ENCODE peak calls at places on chromosomes 11 and 22, in nine cellular contexts. E is body of pancreas; V is NCI-H460; L is A549; M is activated naive CD4-positive, alpha-beta T cell; R is SJSA1; J is AG09309; U is NCI-H1092 treated with DMSO at 0.1 percent for 48 hours; K is Right ventricle myocardium inferior. W is an unnamed sample.

GRCh38 chr11:7574491-7575129 is 60.8 kb downstream of the PPFIBP2 start:
- DNase-seq in E (no peak), V (no peak), L (no peak), M (no peak), R (no peak), J (no peak), U (no peak), K (no peak), W (no peak)

GRCh38 chr11:128400382-128401203 is 186.8 kb downstream of the ETS1 start:
- DNase-seq in E (no peak), V (no peak), L (no peak), M (no peak), R (peak), J (peak), U (no peak), K (no peak), W (no peak)

GRCh38 chr11:9330387-9331384 is 16.3 kb upstream of the TMEM41B start:
- DNase-seq in E (no peak), V (no peak), L (no peak), M (no peak), R (no peak), J (peak), U (no peak), K (no peak), W (no peak)

GRCh38 chr11:9264381-9265210 is 554 bp downstream of the DENND5A start:
- DNase-seq in E (peak), V (peak), L (peak), M (peak), R (peak), J (peak), U (peak), K (peak), W (peak)

GRCh38 chr11:67238894-67239794 is 27.1 kb upstream of the GRK2 start:
- DNase-seq in E (no peak), V (no peak), L (no peak), M (no peak), R (no peak), J (no peak), U (no peak), K (no peak), W (no peak)

GRCh38 chr11:66334605-66335442 is 1.4 kb downstream of the RIN1 start:
- DNase-seq in E (no peak), V (no peak), L (no peak), M (no peak), R (no peak), J (no peak), U (no peak), K (peak), W (no peak)

GRCh38 chr22:24400726-24401596 is 26.4 kb upstream of the ADORA2A start:
- DNase-seq in E (no peak), V (no peak), L (no peak), M (no peak), R (peak), J (no peak), U (no peak), K (no peak), W (no peak)

GRCh38 chr22:33726294-33726711 is 194.0 kb downstream of the LARGE1 start:
- DNase-seq in E (peak), V (no peak), L (no peak), M (no peak), R (peak), J (peak), U (no peak), K (no peak), W (no peak)

GRCh38 chr22:38866399-38867123 is 5.5 kb downstream of the CBX6 start:
- DNase-seq in E (no peak), V (no peak), L (no peak), M (no peak), R (no peak), J (no peak), U (no peak), K (peak), W (no peak)

GRCh38 chr11:16226245-16226644 is 130.1 kb downstream of the SOX6 start:
- DNase-seq in E (peak), V (peak), L (peak), M (no peak), R (peak), J (no peak), U (no peak), K (peak), W (no peak)

GRCh38 chr11:74437441-74437840 is 29.9 kb downstream of the KCNE3 start:
- DNase-seq in E (no peak), V (no peak), L (no peak), M (no peak), R (peak), J (no peak), U (no peak), K (no peak), W (no peak)

GRCh38 chr22:50371101-50371648 is 28.0 kb downstream of the PPP6R2 start:
- DNase-seq in E (no peak), V (no peak), L (no peak), M (no peak), R (no peak), J (no peak), U (no peak), K (no peak), W (no peak)

GRCh38 chr11:110908401-110909106 is 196.3 kb upstream of the ARHGAP20 start:
- DNase-seq in E (no peak), V (no peak), L (no peak), M (no peak), R (no peak), J (peak), U (peak), K (no peak), W (no peak)

GRCh38 chr11:106424111-106424510 is 346.6 kb downstream of the AASDHPPT start:
- DNase-seq in E (no peak), V (no peak), L (no peak), M (no peak), R (peak), J (no peak), U (no peak), K (no peak), W (no peak)

GRCh38 chr11:36126703-36127102 is 162.5 kb downstream of the COMMD9 start:
- DNase-seq in E (no peak), V (no peak), L (no peak), M (no peak), R (no peak), J (no peak), U (no peak), K (no peak), W (no peak)

GRCh38 chr11:111871693-111872161 is 346 bp upstream of the ALG9 start:
- DNase-seq in E (no peak), V (no peak), L (no peak), M (no peak), R (no peak), J (no peak), U (peak), K (no peak), W (no peak)

GRCh38 chr11:70537576-70538571 is 139.5 kb downstream of the CTTN start:
- DNase-seq in E (no peak), V (no peak), L (no peak), M (no peak), R (no peak), J (no peak), U (no peak), K (peak), W (no peak)